ENCODE peak calls at places on chromosomes 6 and 20, in four cellular contexts. Q, Y, D and R are unnamed samples.

GRCh38 chr6:33840064-33840926 is 36.5 kb upstream of the MLN start:
- DNase-seq in Y (peak; percentile 84), Q (no peak), D (peak; percentile 92), R (peak; percentile 80)

GRCh38 chr6:43247115-43247999 is 4.1 kb downstream of the TTBK1 start:
- DNase-seq in Y (no peak), Q (peak; percentile 93), D (peak; percentile 29), R (no peak)

GRCh38 chr20:10654630-10655029 is 19.2 kb downstream of the JAG1 start:
- DNase-seq in Q (no peak), Y (no peak), D (peak; percentile 58), R (no peak)

GRCh38 chr6:111337715-111338333 is 145.2 kb downstream of the REV3L start:
- DNase-seq in Q (no peak), Y (no peak), D (no peak), R (no peak)

GRCh38 chr20:63911171-63911570 is 16.2 kb downstream of the DNAJC5 start:
- DNase-seq in D (no peak), Q (no peak), Y (no peak), R (no peak)

GRCh38 chr6:84033523-84034451 is at the start of gene MRAP2:
- DNase-seq in D (no peak), Y (no peak), Q (peak; percentile 66), R (no peak)

GRCh38 chr6:17490724-17491123 is 97.3 kb downstream of the CAP2 start:
- DNase-seq in Y (no peak), Q (no peak), D (no peak), R (no peak)

GRCh38 chr20:54176610-54177009 is 2.8 kb upstream of the CYP24A1 start:
- DNase-seq in D (peak; percentile 14), Q (no peak), Y (no peak), R (no peak)

GRCh38 chr20:37233471-37234253 is 28.0 kb downstream of the GHRH start:
- DNase-seq in Q (no peak), D (no peak), Y (no peak), R (no peak)

GRCh38 chr6:138970856-138971425 is 17.1 kb downstream of the REPS1 start:
- DNase-seq in Y (peak; percentile 23), Q (no peak), D (peak; percentile 61), R (peak; percentile 88)

GRCh38 chr6:6243846-6244245 is 76.6 kb downstream of the F13A1 start:
- DNase-seq in Q (no peak), D (no peak), Y (no peak), R (no peak)

GRCh38 chr6:36755435-36756348 is 58.1 kb downstream of the RAB44 start:
- DNase-seq in Y (no peak), D (no peak), Q (no peak), R (no peak)

GRCh38 chr20:20525756-20526155 is 157.9 kb downstream of the INSM1 start:
- DNase-seq in D (no peak), Y (no peak), Q (no peak), R (no peak)

GRCh38 chr20:13340088-13340487 is 119.0 kb downstream of the ISM1 start:
- DNase-seq in D (no peak), Q (no peak), Y (no peak), R (no peak)

GRCh38 chr20:1624811-1625690 is 5.2 kb upstream of the SIRPB1 start:
- DNase-seq in Y (no peak), D (no peak), Q (no peak), R (no peak)

GRCh38 chr6:149342525-149342924 is 25.0 kb downstream of the TAB2 start:
- DNase-seq in Y (no peak), D (no peak), Q (no peak), R (no peak)

GRCh38 chr6:35140991-35141720 is at the start of gene TCP11:
- DNase-seq in D (no peak), Y (no peak), Q (peak; percentile 68), R (no peak)

GRCh38 chr20:1281279-1282057 is 15.4 kb downstream of the SNPH start:
- DNase-seq in Q (no peak), D (no peak), Y (no peak), R (no peak)

GRCh38 chr20:35564905-35565304 is 23.0 kb downstream of the ERGIC3 start:
- DNase-seq in D (no peak), Q (no peak), Y (no peak), R (no peak)

GRCh38 chr20:24018796-24019195 is 30.2 kb upstream of the GGTLC1 start:
- DNase-seq in Y (no peak), D (no peak), Q (no peak), R (no peak)

GRCh38 chr20:45041464-45042337 is 59.2 kb downstream of the KCNS1 start:
- DNase-seq in D (no peak), Y (no peak), Q (no peak), R (no peak)

GRCh38 chr6:133544419-133544818 is 303.3 kb downstream of the EYA4 start:
- DNase-seq in D (no peak), Y (no peak), Q (no peak), R (no peak)

GRCh38 chr6:42113929-42114636 is 28.3 kb downstream of the C6orf132 start:
- DNase-seq in Y (no peak), Q (no peak), D (peak; percentile 70), R (peak; percentile 70)

GRCh38 chr6:422423-423061 is 31.0 kb downstream of the IRF4 start:
- DNase-seq in D (peak; percentile 97), Q (no peak), Y (peak; percentile 66), R (peak; percentile 97)

GRCh38 chr20:62856931-62857619 is 4.5 kb downstream of the TCFL5 start:
- DNase-seq in Q (no peak), D (no peak), Y (no peak), R (no peak)

GRCh38 chr6:124659427-124659826 is 302.8 kb upstream of the RNF217 start:
- DNase-seq in Q (no peak), Y (no peak), D (no peak), R (no peak)

GRCh38 chr20:52727740-52728456 is 244.3 kb upstream of the TSHZ2 start:
- DNase-seq in Y (no peak), D (no peak), Q (no peak), R (no peak)